ENCODE peak calls at places on chromosomes 4 and X, in five cellular contexts. A is endothelial cell, V is fibroblast of lung, R is AG10803, O is fibroblast of the conjunctiva. X is an unnamed sample.

GRCh38 chrX:25277574-25277973 is 261.8 kb upstream of the ARX start:
- DNase-seq in A (no peak), V (no peak), R (no peak), O (no peak), X (no peak)

GRCh38 chr4:75630174-75630931 is at the start of gene CDKL2:
- DNase-seq in A (peak; percentile 79), V (peak; percentile 55), R (peak; percentile 36), O (peak; percentile 39), X (peak; percentile 36)

GRCh38 chr4:53816561-53816960 is 225.3 kb upstream of the LNX1 start:
- DNase-seq in A (no peak), V (no peak), R (peak; percentile 86), O (no peak), X (no peak)

GRCh38 chr4:31539279-31540074 is 819.3 kb downstream of the PCDH7 start:
- DNase-seq in A (no peak), V (no peak), R (no peak), O (no peak), X (peak; percentile 1)

GRCh38 chr4:56907009-56907408 is 691 bp upstream of the REST start:
- DNase-seq in A (no peak), V (no peak), R (no peak), O (no peak), X (no peak)

GRCh38 chr4:87525636-87526035 is 3.5 kb downstream of the SPARCL1 start:
- DNase-seq in A (no peak), V (peak; percentile 87), R (peak; percentile 20), O (peak; percentile 14), X (peak; percentile 16)

GRCh38 chr4:8817813-8818062 is 53.9 kb downstream of the HMX1 start:
- DNase-seq in A (peak; percentile 2), V (no peak), R (no peak), O (no peak), X (no peak)

GRCh38 chrX:16511776-16512400 is 138.1 kb upstream of the S100G start:
- DNase-seq in A (no peak), V (peak; percentile 11), R (peak; percentile 41), O (no peak), X (peak; percentile 20)

GRCh38 chrX:40172169-40172979 is 74.6 kb upstream of the BCOR start:
- DNase-seq in A (peak; percentile 58), V (peak; percentile 56), R (peak; percentile 57), O (no peak), X (peak; percentile 42)

GRCh38 chr4:177455591-177455990 is 13.4 kb upstream of the AGA start:
- DNase-seq in A (no peak), V (peak; percentile 47), R (peak; percentile 37), O (peak; percentile 6), X (peak; percentile 69)

GRCh38 chr4:56099378-56099786 is 150.6 kb downstream of the CEP135 start:
- DNase-seq in A (no peak), V (no peak), R (no peak), O (no peak), X (peak; percentile 83)

GRCh38 chr4:134787315-134787714 is 585.7 kb upstream of the PABPC4L start:
- DNase-seq in A (no peak), V (peak; percentile 1), R (no peak), O (no peak), X (peak; percentile 12)

GRCh38 chr4:75289843-75290616 is 224.2 kb downstream of the RCHY1 start:
- DNase-seq in A (peak; percentile 22), V (peak; percentile 4), R (no peak), O (no peak), X (no peak)

GRCh38 chrX:72255445-72255844 is 16.6 kb upstream of the ERCC6L start:
- DNase-seq in A (peak; percentile 30), V (no peak), R (no peak), O (no peak), X (no peak)

GRCh38 chr4:30920043-30920442 is 199.9 kb downstream of the PCDH7 start:
- DNase-seq in A (no peak), V (no peak), R (no peak), O (no peak), X (no peak)

GRCh38 chrX:134985479-134985878 is 5.3 kb upstream of the SMIM10 start:
- DNase-seq in A (no peak), V (no peak), R (no peak), O (no peak), X (no peak)

GRCh38 chr4:128606173-128606572 is 203.3 kb upstream of the JADE1 start:
- DNase-seq in A (no peak), V (peak; percentile 47), R (peak; percentile 24), O (peak; percentile 42), X (peak; percentile 73)

GRCh38 chrX:129777218-129777768 is 2.5 kb upstream of the SASH3 start:
- DNase-seq in A (no peak), V (no peak), R (no peak), O (no peak), X (no peak)